ENCODE peak calls at places on chromosomes 6 and 20, in nine cellular contexts. Q, C, K, O, S, P, M, E and T are unnamed samples.

GRCh38 chr20:58147628-58148370 is 80.7 kb downstream of the ANKRD60 start:
- DNase-seq in Q (no peak), C (no peak), K (no peak), O (no peak), S (no peak), P (no peak), M (no peak), E (no peak), T (no peak)

GRCh38 chr6:159487636-159488035 is 205.4 kb downstream of the SOD2 start:
- DNase-seq in Q (no peak), C (no peak), K (no peak), O (no peak), S (no peak), P (no peak), M (no peak), E (no peak), T (no peak)

GRCh38 chr20:50471231-50471630 is 39.0 kb upstream of the PTPN1 start:
- DNase-seq in Q (no peak), C (no peak), K (no peak), O (no peak), S (no peak), P (no peak), M (peak; percentile 80), E (no peak), T (no peak)

GRCh38 chr6:24125980-24126379 is at the start of gene NRSN1:
- DNase-seq in Q (no peak), C (no peak), K (no peak), O (no peak), S (no peak), P (no peak), M (no peak), E (no peak), T (no peak)

GRCh38 chr20:9531581-9531980 is 17.2 kb downstream of the LAMP5 start:
- DNase-seq in Q (no peak), C (no peak), K (no peak), O (no peak), S (no peak), P (no peak), M (no peak), E (no peak), T (no peak)

GRCh38 chr20:17938889-17939619 is 29.5 kb downstream of the SNX5 start:
- DNase-seq in Q (no peak), C (peak; percentile 55), K (peak; percentile 54), O (peak; percentile 58), S (peak; percentile 57), P (peak; percentile 58), M (no peak), E (peak; percentile 31), T (no peak)

GRCh38 chr6:152701081-152701862 is 3.6 kb downstream of the MYCT1 start:
- DNase-seq in Q (no peak), C (no peak), K (no peak), O (no peak), S (no peak), P (no peak), M (no peak), E (no peak), T (no peak)

GRCh38 chr6:4610256-4610655 is 165.9 kb upstream of the CDYL start:
- DNase-seq in Q (no peak), C (peak; percentile 33), K (no peak), O (no peak), S (peak; percentile 81), P (peak; percentile 65), M (no peak), E (no peak), T (no peak)

GRCh38 chr20:32465092-32465900 is 107.2 kb downstream of the ASXL1 start:
- DNase-seq in Q (no peak), C (peak; percentile 67), K (no peak), O (peak; percentile 88), S (peak; percentile 69), P (no peak), M (peak; percentile 87), E (no peak), T (no peak)

GRCh38 chr6:36838896-36839818 is at the start of gene CPNE5:
- DNase-seq in Q (no peak), C (peak; percentile 60), K (no peak), O (no peak), S (no peak), P (no peak), M (no peak), E (no peak), T (no peak)

GRCh38 chr6:14079433-14079832 is 38.1 kb upstream of the CD83 start:
- DNase-seq in Q (no peak), C (no peak), K (no peak), O (no peak), S (no peak), P (no peak), M (no peak), E (no peak), T (no peak)

GRCh38 chr6:149861603-149862423 is 2.3 kb downstream of the LRP11 start:
- DNase-seq in Q (no peak), C (no peak), K (no peak), O (no peak), S (no peak), P (no peak), M (no peak), E (no peak), T (no peak)

GRCh38 chr6:156928126-156928525 is 150.9 kb downstream of the ARID1B start:
- DNase-seq in Q (no peak), C (no peak), K (no peak), O (no peak), S (no peak), P (no peak), M (no peak), E (no peak), T (no peak)

GRCh38 chr6:71463061-71463460 is 174.4 kb downstream of the OGFRL1 start:
- DNase-seq in Q (no peak), C (no peak), K (no peak), O (no peak), S (no peak), P (no peak), M (no peak), E (no peak), T (no peak)

GRCh38 chr6:104226798-104227444 is 632.8 kb downstream of the HACE1 start:
- DNase-seq in Q (no peak), C (no peak), K (no peak), O (no peak), S (no peak), P (no peak), M (no peak), E (no peak), T (no peak)

GRCh38 chr20:43799150-43799711 is 72.4 kb upstream of the GTSF1L start:
- DNase-seq in Q (no peak), C (no peak), K (no peak), O (no peak), S (no peak), P (no peak), M (no peak), E (no peak), T (no peak)

GRCh38 chr20:13312300-13312699 is 91.2 kb downstream of the ISM1 start:
- DNase-seq in Q (no peak), C (no peak), K (no peak), O (no peak), S (no peak), P (no peak), M (no peak), E (no peak), T (no peak)

GRCh38 chr6:16339263-16339587 is 100.8 kb downstream of the GMPR start:
- DNase-seq in Q (no peak), C (no peak), K (no peak), O (no peak), S (no peak), P (no peak), M (no peak), E (no peak), T (no peak)

GRCh38 chr20:36808317-36809257 is 35.0 kb upstream of the DSN1 start:
- DNase-seq in Q (peak; percentile 78), C (peak; percentile 76), K (peak; percentile 39), O (peak; percentile 83), S (peak; percentile 42), P (peak; percentile 57), M (peak; percentile 96), E (peak; percentile 62), T (peak; percentile 38)

GRCh38 chr20:63525968-63526367 is 5.4 kb downstream of the PPDPF start:
- DNase-seq in Q (no peak), C (no peak), K (no peak), O (no peak), S (no peak), P (no peak), M (no peak), E (no peak), T (no peak)

GRCh38 chr6:63816979-63817436 is 181.4 kb downstream of the PHF3 start:
- DNase-seq in Q (no peak), C (no peak), K (no peak), O (peak; percentile 20), S (no peak), P (no peak), M (no peak), E (no peak), T (no peak)

GRCh38 chr6:106972500-106972899 is 2.0 kb downstream of the CD24 start:
- DNase-seq in Q (no peak), C (no peak), K (no peak), O (peak; percentile 4), S (no peak), P (no peak), M (no peak), E (no peak), T (no peak)

GRCh38 chr6:132025468-132025867 is 74.3 kb upstream of the CCN2 start:
- DNase-seq in Q (no peak), C (no peak), K (no peak), O (no peak), S (no peak), P (no peak), M (peak; percentile 3), E (no peak), T (no peak)
- H3K27ac ChIP-seq in Q (no peak overlapping the region), C (no peak overlapping the region), K (no peak overlapping the region), O (no peak overlapping the region), S (no peak overlapping the region), P (no peak overlapping the region), M (no peak overlapping the region), E (no peak overlapping the region), T (no peak overlapping the region)

DNA sequence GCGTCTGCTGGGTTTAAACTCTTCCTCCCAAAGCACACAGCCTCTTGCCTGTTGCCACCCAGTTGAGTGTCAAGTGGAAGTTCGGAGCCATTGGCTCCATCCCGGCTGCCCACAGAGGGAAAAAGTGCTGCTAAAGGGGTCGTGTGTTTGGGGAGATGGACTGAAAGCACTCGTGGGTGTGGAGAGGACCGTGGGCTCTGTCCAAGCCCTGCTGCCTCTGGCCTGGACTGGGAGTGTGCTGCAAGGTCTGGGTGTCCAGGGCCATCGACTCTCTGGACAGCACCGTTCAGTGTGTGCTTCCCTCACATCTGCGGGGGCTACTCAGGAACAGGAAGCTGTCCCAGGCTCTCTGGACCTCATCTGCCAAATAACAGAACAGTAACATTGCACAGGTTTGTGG is 269.3 kb downstream of the DLL1 start:
- DNase-seq in Q (no peak), C (no peak), K (no peak), O (no peak), S (no peak), P (no peak), M (no peak), E (no peak), T (no peak)
- H3K4me3 ChIP-seq in Q (no peak overlapping the region), C (peak overlapping the region; percentile 44), K (no peak overlapping the region), O (no peak overlapping the region), S (no peak overlapping the region), P (no peak overlapping the region), M (no peak overlapping the region), E (no peak overlapping the region), T (no peak overlapping the region)

GRCh38 chr6:6556738-6557503 is 31.6 kb upstream of the LY86 start:
- DNase-seq in Q (peak; percentile 78), C (peak; percentile 23), K (no peak), O (peak; percentile 31), S (peak; percentile 26), P (no peak), M (no peak), E (peak; percentile 21), T (no peak)
- TF ChIP-seq CTCF in Q (peak; percentile 6), C (peak; percentile 96), K (peak; percentile 48), O (peak; percentile 44), S (peak; percentile 58), P (peak; percentile 10), M (peak; percentile 72), E (peak; percentile 89), T (peak; percentile 53)

GRCh38 chr6:38215651-38216319 is 396.3 kb downstream of the ZFAND3 start:
- DNase-seq in Q (no peak), C (no peak), K (no peak), O (no peak), S (no peak), P (no peak), M (no peak), E (no peak), T (no peak)
- H3K27ac ChIP-seq in Q (no peak overlapping the region), C (no peak overlapping the region), K (peak overlapping the region; percentile 11), O (no peak overlapping the region), S (no peak overlapping the region), P (peak overlapping the region; percentile 74), M (no peak overlapping the region), E (no peak overlapping the region), T (no peak overlapping the region)